ENCODE peak calls at places on chromosomes 7 and 10, in six cellular contexts. Q is vagina, K is H1, H is stomach, V is breast epithelium, D is spleen. J is an unnamed sample.
A peak's percentile ranks its signal among the peaks of the same experiment; 100 is the strongest.

GRCh38 chr7:124031919-124032318 is 948 bp downstream of the TMEM229A start:
- DNase-seq in Q (no peak), V (no peak), D (no peak), H (no peak), K (no peak), J (no peak)

GRCh38 chr7:48182736-48183369 is 11.6 kb downstream of the ABCA13 start:
- DNase-seq in K (no peak), D (no peak), H (no peak), Q (no peak), V (no peak), J (no peak)

GRCh38 chr7:133547981-133548380 is 295.1 kb downstream of the EXOC4 start:
- DNase-seq in K (no peak), Q (no peak), H (no peak), V (no peak), D (no peak), J (no peak)

GRCh38 chr7:94146408-94146807 is 142.3 kb upstream of the BET1 start:
- DNase-seq in Q (no peak), V (no peak), H (no peak), K (no peak), D (peak; percentile 48), J (no peak)

GRCh38 chr10:97584798-97585438 is 729 bp downstream of the HOGA1 start:
- DNase-seq in H (no peak), D (peak; percentile 33), V (no peak), K (no peak), Q (no peak), J (no peak)

GRCh38 chr7:50587737-50588136 is 22.5 kb upstream of the DDC start:
- DNase-seq in K (no peak), H (no peak), Q (no peak), D (no peak), V (no peak), J (no peak)

GRCh38 chr10:11472158-11472753 is 139.2 kb downstream of the USP6NL start:
- DNase-seq in Q (no peak), D (peak; percentile 89), V (no peak), K (peak; percentile 70), H (peak; percentile 65), J (no peak)

GRCh38 chr7:115135769-115136410 is 214.0 kb downstream of the MDFIC start:
- DNase-seq in H (no peak), D (no peak), K (no peak), V (no peak), Q (no peak), J (no peak)

GRCh38 chr7:87345962-87346371 is 503 bp downstream of the CROT start:
- DNase-seq in K (no peak), H (no peak), V (no peak), D (no peak), Q (no peak), J (no peak)

GRCh38 chr7:91242097-91242846 is 22.0 kb upstream of the FZD1 start:
- DNase-seq in D (no peak), K (no peak), H (no peak), V (no peak), Q (no peak), J (no peak)

GRCh38 chr7:115789901-115790300 is 240.7 kb downstream of the TFEC start:
- DNase-seq in K (no peak), H (no peak), Q (no peak), D (peak; percentile 73), V (no peak), J (peak; percentile 76)

GRCh38 chr10:122854648-122855047 is 9.0 kb upstream of the CUZD1 start:
- DNase-seq in H (no peak), Q (no peak), V (no peak), K (no peak), D (no peak), J (no peak)

GRCh38 chr10:101050206-101051069 is 11.4 kb upstream of the KAZALD1 start:
- DNase-seq in H (peak; percentile 82), V (peak; percentile 42), Q (no peak), D (peak; percentile 92), K (no peak), J (peak; percentile 78)

GRCh38 chr10:79103585-79103984 is 34.8 kb downstream of the ZMIZ1 start:
- DNase-seq in K (no peak), V (no peak), H (no peak), D (peak; percentile 70), Q (no peak), J (no peak)

GRCh38 chr10:50993817-50994251 is 80.5 kb upstream of the PRKG1 start:
- DNase-seq in H (no peak), K (no peak), Q (no peak), V (no peak), D (no peak), J (no peak)

GRCh38 chr7:127988743-127989142 is 42.5 kb downstream of the LRRC4 start:
- DNase-seq in Q (no peak), D (no peak), V (no peak), K (no peak), H (no peak), J (no peak)

GRCh38 chr10:75431180-75432111 is at the start of gene LRMDA:
- DNase-seq in K (no peak), Q (no peak), H (peak; percentile 66), D (peak; percentile 90), V (no peak), J (no peak)

GRCh38 chr10:30736685-30737232 is 107.2 kb upstream of the LYZL2 start:
- DNase-seq in D (no peak), K (no peak), H (peak; percentile 32), V (no peak), Q (no peak), J (peak; percentile 76)

GRCh38 chr10:88318803-88319202 is 264.3 kb downstream of the RNLS start:
- DNase-seq in D (no peak), V (no peak), H (no peak), K (no peak), Q (no peak), J (no peak)

GRCh38 chr10:91088300-91089140 is 131.9 kb upstream of the PCGF5 start:
- DNase-seq in K (no peak), Q (no peak), V (no peak), D (no peak), H (no peak), J (no peak)

GRCh38 chr7:108460964-108461363 is 4.7 kb upstream of the NRCAM start:
- DNase-seq in K (no peak), V (no peak), H (no peak), D (no peak), Q (no peak), J (no peak)

GRCh38 chr10:110820321-110820814 is 51.4 kb upstream of the PDCD4 start:
- DNase-seq in H (no peak), V (peak; percentile 63), K (no peak), D (no peak), Q (no peak), J (no peak)

GRCh38 chr10:44253769-44254462 is 131.0 kb downstream of the CXCL12 start:
- DNase-seq in H (no peak), Q (no peak), D (no peak), V (no peak), K (no peak), J (no peak)

GRCh38 chr10:88243847-88244730 is 339.0 kb downstream of the RNLS start:
- DNase-seq in D (peak; percentile 70), H (peak; percentile 84), K (no peak), Q (no peak), V (no peak), J (no peak)

GRCh38 chr7:42242381-42242780 is 5.4 kb upstream of the GLI3 start:
- DNase-seq in D (no peak), H (no peak), V (no peak), K (no peak), Q (no peak), J (no peak)

GRCh38 chr7:73865738-73866445 is 4.9 kb downstream of the TMEM270 start:
- DNase-seq in D (no peak), K (no peak), Q (no peak), H (peak; percentile 41), V (no peak), J (no peak)

GRCh38 chr7:66535414-66536329 is 93.0 kb upstream of the KCTD7 start:
- DNase-seq in Q (no peak), H (no peak), D (no peak), K (no peak), V (no peak), J (no peak)

GRCh38 chr10:1290071-1290471 is 233.9 kb downstream of the WDR37 start:
- DNase-seq in Q (no peak), D (no peak), H (no peak), V (no peak), K (no peak), J (peak; percentile 55)

GRCh38 chr10:1293147-1293546 is 237.0 kb downstream of the WDR37 start:
- DNase-seq in D (no peak), H (no peak), V (no peak), K (no peak), Q (no peak), J (no peak)

GRCh38 chr10:1289591-1289990 is 233.4 kb downstream of the WDR37 start:
- DNase-seq in H (no peak), V (no peak), Q (no peak), K (no peak), D (no peak), J (no peak)

GRCh38 chr10:1292611-1293021 is 236.4 kb downstream of the WDR37 start:
- DNase-seq in V (no peak), H (no peak), K (no peak), Q (no peak), D (peak; percentile 70), J (no peak)

GRCh38 chr10:1291178-1292090 is 235.2 kb downstream of the WDR37 start:
- DNase-seq in K (no peak), Q (no peak), H (no peak), D (no peak), V (no peak), J (peak; percentile 65)
- H3K9me3 ChIP-seq in K (no peaks in the 10 kb centered on the region), Q (no peaks in the 10 kb centered on the region), H (peaks cover 4% of the 10 kb centered on the region), D (no peaks in the 10 kb centered on the region), V (no peaks in the 10 kb centered on the region), J (no peaks in the 10 kb centered on the region)

GRCh38 chr7:101664390-101664789 is 35.3 kb upstream of the MYL10 start:
- DNase-seq in H (no peak), Q (no peak), D (no peak), V (no peak), K (peak; percentile 70), J (no peak)
- TF ChIP-seq POLR2AphosphoS5 in H (no peak), Q (no peak), D (no peak), V (no peak), K (no peak), J (no peak)

DNA sequence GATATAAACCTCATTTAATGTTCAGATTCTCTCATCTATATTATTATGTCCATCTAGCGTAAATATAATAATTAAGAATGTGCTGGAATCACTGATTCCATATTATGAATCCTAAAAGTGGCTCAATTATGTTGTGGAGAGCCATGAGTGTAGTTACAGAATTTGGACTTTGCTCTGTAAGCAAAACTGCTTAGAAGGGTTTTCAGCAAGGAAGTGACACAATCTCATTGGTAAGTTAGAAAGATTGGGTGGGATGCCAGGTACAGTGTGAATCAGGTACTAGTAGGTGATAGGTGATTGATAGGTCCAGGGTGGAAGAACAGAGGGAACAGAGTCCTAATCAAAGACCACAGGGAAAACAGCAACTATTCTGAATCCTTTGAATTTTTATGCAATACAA is 74.9 kb upstream of the ABLIM1 start:
- DNase-seq in V (no peak), D (no peak), Q (no peak), H (no peak), K (no peak), J (no peak)
- H3K9me3 ChIP-seq in V (no peaks in the 10 kb centered on the region), D (no peaks in the 10 kb centered on the region), Q (no peaks in the 10 kb centered on the region), H (no peaks in the 10 kb centered on the region), K (no peaks in the 10 kb centered on the region), J (no peaks in the 10 kb centered on the region)

DNA sequence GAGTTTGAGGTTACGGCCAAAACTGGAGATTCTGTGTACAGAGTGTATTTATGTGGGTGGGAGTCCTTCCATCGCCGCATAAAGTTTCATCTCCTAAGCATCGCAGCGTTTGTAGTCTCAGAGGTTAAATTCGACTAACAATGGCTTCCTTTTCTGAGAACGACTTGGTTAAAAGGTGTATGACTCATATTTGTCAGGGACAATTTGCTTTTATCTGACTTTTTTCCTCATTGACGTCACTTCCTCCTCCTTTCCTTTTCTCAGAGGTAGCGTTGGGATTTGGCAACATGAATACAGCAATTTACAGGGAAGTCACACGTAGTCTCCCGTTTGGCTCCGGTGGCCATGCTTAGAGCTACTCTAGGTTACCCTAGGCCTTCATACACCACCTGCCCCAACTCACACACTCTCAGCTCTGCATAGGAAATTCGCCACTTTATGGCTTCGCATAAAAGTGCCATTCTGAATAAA is 37.6 kb upstream of the TCF7L2 start:
- DNase-seq in V (no peak), H (no peak), D (no peak), K (no peak), Q (no peak), J (no peak)
- TF ChIP-seq POLR2AphosphoS5 in V (no peak), H (no peak), D (no peak), K (no peak), Q (no peak), J (no peak)

J was measured in suprapubic skin.